ENCODE peak calls at places on chromosomes 16 and 17, in five cellular contexts. One of them, this sample, is unnamed.
A peak's percentile ranks its signal among the peaks of the same experiment; 100 is the strongest.

GRCh38 chr16:89564476-89565255 is 4.2 kb downstream of the RPL13 start:
- DNase-seq in neural progenitor cell: peak; percentile 63
- DNase-seq in adrenal gland: no peak
- DNase-seq in lung: no peak
- DNase-seq in sigmoid colon: no peak
- DNase-seq in this sample: no peak

GRCh38 chr16:87367556-87367955 is 16.0 kb downstream of the FBXO31 start:
- DNase-seq in neural progenitor cell: peak; percentile 1
- DNase-seq in adrenal gland: no peak
- DNase-seq in lung: no peak
- DNase-seq in sigmoid colon: no peak
- DNase-seq in this sample: no peak

GRCh38 chr16:81697321-81697885 is 81.7 kb upstream of the PLCG2 start:
- DNase-seq in neural progenitor cell: peak; percentile 65
- DNase-seq in adrenal gland: peak; percentile 54
- DNase-seq in lung: no peak
- DNase-seq in sigmoid colon: no peak
- DNase-seq in this sample: peak; percentile 39

GRCh38 chr16:84594725-84595038 is 23.2 kb downstream of the COTL1 start:
- DNase-seq in neural progenitor cell: no peak
- DNase-seq in adrenal gland: no peak
- DNase-seq in lung: no peak
- DNase-seq in sigmoid colon: no peak
- DNase-seq in this sample: no peak

GRCh38 chr16:20568404-20568803 is 7.8 kb downstream of the ACSM2B start:
- DNase-seq in neural progenitor cell: no peak
- DNase-seq in adrenal gland: no peak
- DNase-seq in lung: no peak
- DNase-seq in sigmoid colon: no peak
- DNase-seq in this sample: no peak

GRCh38 chr17:65594585-65594940 is 33.1 kb upstream of the AXIN2 start:
- DNase-seq in neural progenitor cell: no peak
- DNase-seq in adrenal gland: no peak
- DNase-seq in lung: no peak
- DNase-seq in sigmoid colon: no peak
- DNase-seq in this sample: no peak

GRCh38 chr16:68377667-68378420 is 67.0 kb downstream of the PRMT7 start:
- DNase-seq in neural progenitor cell: peak; percentile 46
- DNase-seq in adrenal gland: no peak
- DNase-seq in lung: no peak
- DNase-seq in sigmoid colon: no peak
- DNase-seq in this sample: peak; percentile 12

GRCh38 chr17:44997733-44998520 is 29.8 kb upstream of the C1QL1 start:
- DNase-seq in neural progenitor cell: no peak
- DNase-seq in adrenal gland: no peak
- DNase-seq in lung: no peak
- DNase-seq in sigmoid colon: no peak
- DNase-seq in this sample: no peak

GRCh38 chr16:397135-397661 is at the start of gene NME4:
- DNase-seq in neural progenitor cell: peak; percentile 77
- DNase-seq in adrenal gland: peak; percentile 37
- DNase-seq in lung: no peak
- DNase-seq in sigmoid colon: peak; percentile 72
- DNase-seq in this sample: peak; percentile 57

GRCh38 chr17:39365252-39365651 is 36.2 kb downstream of the FBXL20 start:
- DNase-seq in neural progenitor cell: no peak
- DNase-seq in adrenal gland: no peak
- DNase-seq in lung: no peak
- DNase-seq in sigmoid colon: no peak
- DNase-seq in this sample: no peak

GRCh38 chr17:39364236-39365025 is 37.0 kb downstream of the FBXL20 start:
- DNase-seq in neural progenitor cell: no peak
- DNase-seq in adrenal gland: no peak
- DNase-seq in lung: no peak
- DNase-seq in sigmoid colon: no peak
- DNase-seq in this sample: no peak

GRCh38 chr17:39360537-39360936 is 40.9 kb downstream of the FBXL20 start:
- DNase-seq in neural progenitor cell: no peak
- DNase-seq in adrenal gland: peak; percentile 64
- DNase-seq in lung: no peak
- DNase-seq in sigmoid colon: no peak
- DNase-seq in this sample: no peak

GRCh38 chr17:39361064-39361463 is 40.4 kb downstream of the FBXL20 start:
- DNase-seq in neural progenitor cell: no peak
- DNase-seq in adrenal gland: no peak
- DNase-seq in lung: no peak
- DNase-seq in sigmoid colon: no peak
- DNase-seq in this sample: no peak

GRCh38 chr17:39365872-39366271 is 35.6 kb downstream of the FBXL20 start:
- DNase-seq in neural progenitor cell: no peak
- DNase-seq in adrenal gland: no peak
- DNase-seq in lung: no peak
- DNase-seq in sigmoid colon: no peak
- DNase-seq in this sample: no peak
- H3K4me3 ChIP-seq in neural progenitor cell: no peak overlapping the region
- H3K4me3 ChIP-seq in adrenal gland: peak overlapping the region; percentile 27
- H3K4me3 ChIP-seq in lung: no peak overlapping the region
- H3K4me3 ChIP-seq in sigmoid colon: no peak overlapping the region
- H3K4me3 ChIP-seq in this sample: no peak overlapping the region

GRCh38 chr16:86344586-86344871 is 165.8 kb upstream of the FOXF1 start:
- DNase-seq in neural progenitor cell: no peak
- DNase-seq in adrenal gland: no peak
- DNase-seq in lung: no peak
- DNase-seq in sigmoid colon: peak; percentile 63
- DNase-seq in this sample: no peak

GRCh38 chr16:86344881-86345280 is 165.4 kb upstream of the FOXF1 start:
- DNase-seq in neural progenitor cell: no peak
- DNase-seq in adrenal gland: no peak
- DNase-seq in lung: no peak
- DNase-seq in sigmoid colon: peak; percentile 28
- DNase-seq in this sample: no peak

GRCh38 chr16:86343111-86343642 is 167.2 kb upstream of the FOXF1 start:
- DNase-seq in neural progenitor cell: no peak
- DNase-seq in adrenal gland: peak; percentile 27
- DNase-seq in lung: no peak
- DNase-seq in sigmoid colon: peak; percentile 97
- DNase-seq in this sample: no peak

GRCh38 chr16:86343733-86344585 is 166.4 kb upstream of the FOXF1 start:
- DNase-seq in neural progenitor cell: no peak
- DNase-seq in adrenal gland: no peak
- DNase-seq in lung: no peak
- DNase-seq in sigmoid colon: peak; percentile 86
- DNase-seq in this sample: no peak

GRCh38 chr16:86342161-86342560 is 168.2 kb upstream of the FOXF1 start:
- DNase-seq in neural progenitor cell: no peak
- DNase-seq in adrenal gland: no peak
- DNase-seq in lung: no peak
- DNase-seq in sigmoid colon: no peak
- DNase-seq in this sample: no peak
- H3K27me3 ChIP-seq in neural progenitor cell: peaks cover 88% of the 10 kb centered on the region
- H3K27me3 ChIP-seq in adrenal gland: no peaks in the 10 kb centered on the region
- H3K27me3 ChIP-seq in lung: no peaks in the 10 kb centered on the region
- H3K27me3 ChIP-seq in sigmoid colon: no peaks in the 10 kb centered on the region
- H3K27me3 ChIP-seq in this sample: no peaks in the 10 kb centered on the region

DNA sequence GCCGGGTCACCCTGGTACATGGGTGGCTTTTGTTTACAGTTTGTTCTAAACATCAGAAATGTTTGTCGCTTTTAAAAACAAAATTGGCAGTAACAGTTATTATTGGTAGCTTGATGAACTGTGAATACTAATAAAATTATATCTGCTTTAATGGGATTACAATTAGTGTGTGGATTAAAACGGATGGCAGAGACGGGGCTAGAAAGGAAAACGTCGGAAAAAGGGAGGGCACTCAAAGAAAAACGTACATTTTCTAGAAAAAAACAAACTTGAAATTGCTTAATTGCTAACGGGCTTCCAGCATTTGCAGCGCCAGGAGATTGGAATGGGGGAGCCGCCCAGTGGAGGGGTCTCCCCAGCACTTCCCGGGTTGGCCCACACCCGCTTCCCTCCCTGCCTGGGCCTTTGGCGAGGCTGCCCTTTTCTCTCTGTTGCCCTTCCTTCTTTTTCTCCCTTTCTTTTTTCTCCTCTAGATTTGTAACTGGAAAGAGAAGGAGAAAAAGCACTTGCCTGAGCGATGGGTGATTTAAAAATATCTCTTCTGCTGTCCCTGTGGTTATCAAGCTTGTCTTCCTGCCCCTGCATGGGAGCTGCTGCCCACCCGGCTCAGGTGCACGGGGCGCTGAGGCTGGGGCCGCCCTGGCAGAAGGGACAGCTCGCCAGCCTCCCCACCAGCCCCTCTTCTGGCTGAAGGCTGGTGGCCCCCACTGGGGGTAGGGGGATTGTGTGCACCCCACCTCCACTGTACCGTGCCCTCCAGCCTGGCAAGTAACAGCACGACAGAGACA is 5.9 kb downstream of the BAHCC1 start:
- DNase-seq in neural progenitor cell: no peak
- DNase-seq in adrenal gland: no peak
- DNase-seq in lung: no peak
- DNase-seq in sigmoid colon: no peak
- DNase-seq in this sample: no peak
- H3K4me3 ChIP-seq in neural progenitor cell: peak overlapping the region; percentile 58
- H3K4me3 ChIP-seq in adrenal gland: peak overlapping the region; percentile 96
- H3K4me3 ChIP-seq in lung: peak overlapping the region; percentile 72
- H3K4me3 ChIP-seq in sigmoid colon: peak overlapping the region; percentile 64
- H3K4me3 ChIP-seq in this sample: peak overlapping the region; percentile 87

GRCh38 chr16:86285938-86286921 is 224.1 kb upstream of the FOXF1 start:
- DNase-seq in neural progenitor cell: peak; percentile 33
- DNase-seq in adrenal gland: no peak
- DNase-seq in lung: no peak
- DNase-seq in sigmoid colon: peak; percentile 85
- DNase-seq in this sample: no peak

GRCh38 chr16:86285421-86285820 is 224.9 kb upstream of the FOXF1 start:
- DNase-seq in neural progenitor cell: no peak
- DNase-seq in adrenal gland: no peak
- DNase-seq in lung: no peak
- DNase-seq in sigmoid colon: no peak
- DNase-seq in this sample: no peak

GRCh38 chr16:86281435-86281834 is 228.9 kb upstream of the FOXF1 start:
- DNase-seq in neural progenitor cell: no peak
- DNase-seq in adrenal gland: no peak
- DNase-seq in lung: no peak
- DNase-seq in sigmoid colon: peak; percentile 85
- DNase-seq in this sample: no peak

GRCh38 chr16:86286991-86287640 is 223.2 kb upstream of the FOXF1 start:
- DNase-seq in neural progenitor cell: peak; percentile 64
- DNase-seq in adrenal gland: no peak
- DNase-seq in lung: no peak
- DNase-seq in sigmoid colon: no peak
- DNase-seq in this sample: no peak

GRCh38 chr16:86283944-86284343 is 226.4 kb upstream of the FOXF1 start:
- DNase-seq in neural progenitor cell: no peak
- DNase-seq in adrenal gland: no peak
- DNase-seq in lung: no peak
- DNase-seq in sigmoid colon: no peak
- DNase-seq in this sample: no peak
- H3K27me3 ChIP-seq in neural progenitor cell: peaks cover 76% of the 10 kb centered on the region
- H3K27me3 ChIP-seq in adrenal gland: peaks cover 38% of the 10 kb centered on the region
- H3K27me3 ChIP-seq in lung: peaks cover 4% of the 10 kb centered on the region
- H3K27me3 ChIP-seq in sigmoid colon: peaks cover 25% of the 10 kb centered on the region
- H3K27me3 ChIP-seq in this sample: peaks cover 6% of the 10 kb centered on the region

DNA sequence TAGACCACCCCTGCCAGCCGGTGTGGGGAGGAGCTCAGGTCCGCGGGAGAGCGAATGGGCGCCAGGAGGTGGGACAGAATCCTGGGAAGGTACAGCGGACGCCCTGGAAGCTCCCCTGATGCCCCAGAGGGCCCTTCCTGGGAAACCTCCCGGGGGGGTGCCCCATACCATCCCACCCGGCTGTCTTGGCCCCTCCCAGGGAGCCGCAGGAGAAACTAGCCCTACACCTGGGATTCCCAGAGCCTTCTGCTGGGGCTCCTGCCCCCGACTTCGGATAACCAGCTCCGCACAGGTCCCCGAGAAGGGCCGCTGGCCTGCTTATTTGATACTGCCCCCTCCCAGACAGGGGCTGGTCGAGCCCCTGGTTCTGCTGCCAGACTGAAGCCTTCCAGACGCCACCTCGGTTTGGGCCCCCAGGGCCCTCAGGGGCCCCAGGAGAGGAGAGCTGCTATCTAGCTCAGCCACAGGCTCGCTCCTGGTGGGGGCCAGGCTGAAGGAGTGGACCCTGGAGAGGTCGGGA is 3.0 kb upstream of the CBX4 start:
- DNase-seq in neural progenitor cell: peak; percentile 41
- DNase-seq in adrenal gland: no peak
- DNase-seq in lung: no peak
- DNase-seq in sigmoid colon: no peak
- DNase-seq in this sample: no peak
- H3K4me3 ChIP-seq in neural progenitor cell: no peak overlapping the region
- H3K4me3 ChIP-seq in adrenal gland: no peak overlapping the region
- H3K4me3 ChIP-seq in lung: no peak overlapping the region
- H3K4me3 ChIP-seq in sigmoid colon: no peak overlapping the region
- H3K4me3 ChIP-seq in this sample: no peak overlapping the region

GRCh38 chr17:68649324-68649723 is 48.2 kb upstream of the FAM20A start:
- DNase-seq in neural progenitor cell: no peak
- DNase-seq in adrenal gland: no peak
- DNase-seq in lung: no peak
- DNase-seq in sigmoid colon: no peak
- DNase-seq in this sample: no peak
- H3K27me3 ChIP-seq in neural progenitor cell: no peaks in the 10 kb centered on the region
- H3K27me3 ChIP-seq in adrenal gland: no peaks in the 10 kb centered on the region
- H3K27me3 ChIP-seq in lung: no peaks in the 10 kb centered on the region
- H3K27me3 ChIP-seq in sigmoid colon: no peaks in the 10 kb centered on the region
- H3K27me3 ChIP-seq in this sample: no peaks in the 10 kb centered on the region

DNA sequence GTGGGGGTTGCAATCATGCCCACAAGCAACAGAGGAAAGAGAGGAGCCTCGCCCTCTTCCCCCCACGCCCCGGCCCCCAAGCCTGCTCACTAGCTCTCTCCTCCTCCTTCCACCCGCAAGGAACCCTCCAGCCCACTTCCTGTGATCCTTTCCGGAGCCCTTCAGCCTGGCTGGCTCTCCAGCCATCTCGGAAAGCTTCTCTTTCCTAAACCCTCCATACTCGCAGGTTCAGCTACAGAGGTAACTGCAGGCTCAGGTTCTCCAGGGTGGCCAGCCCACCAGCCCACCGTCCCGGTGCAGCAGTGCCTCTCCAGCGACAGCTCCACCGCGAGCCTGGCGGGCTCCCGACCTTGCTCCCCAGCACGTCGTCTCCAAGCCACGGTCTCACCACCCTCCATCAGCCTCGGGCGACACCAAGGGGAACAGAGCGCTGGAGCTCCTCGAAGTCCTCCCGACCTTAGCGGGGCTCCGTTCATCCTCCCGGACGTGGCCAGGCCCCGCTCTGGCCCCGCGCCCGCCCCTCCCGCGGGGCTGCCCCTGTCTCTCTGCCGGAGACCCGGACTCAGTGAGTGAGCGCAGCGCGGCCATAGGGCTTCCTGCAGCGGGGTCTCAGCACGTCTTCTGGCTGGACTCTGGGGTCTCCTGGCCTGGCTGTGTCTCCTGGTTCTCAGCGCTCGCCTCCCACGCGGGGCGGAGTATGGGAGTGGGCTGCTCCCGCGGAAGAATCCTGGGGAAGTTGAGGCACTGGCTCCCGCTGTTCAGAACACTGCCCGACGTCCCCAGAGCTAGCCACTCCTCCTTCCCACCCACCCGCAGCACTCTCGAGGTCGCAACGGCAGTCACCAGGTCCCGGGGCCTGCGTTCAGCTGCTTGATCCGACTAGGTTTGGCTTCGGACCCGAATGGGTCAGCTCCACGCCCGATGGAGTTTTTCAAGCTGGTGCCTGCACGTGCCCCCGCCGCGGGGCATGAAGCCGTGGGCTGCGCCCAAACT is 12.8 kb upstream of the ODF4 start:
- DNase-seq in neural progenitor cell: peak; percentile 66
- DNase-seq in adrenal gland: peak; percentile 53
- DNase-seq in lung: no peak
- DNase-seq in sigmoid colon: peak; percentile 72
- DNase-seq in this sample: peak; percentile 79
- H3K4me3 ChIP-seq in neural progenitor cell: peak overlapping the region; percentile 47
- H3K4me3 ChIP-seq in adrenal gland: peak overlapping the region; percentile 57
- H3K4me3 ChIP-seq in lung: peak overlapping the region; percentile 39
- H3K4me3 ChIP-seq in sigmoid colon: peak overlapping the region; percentile 32
- H3K4me3 ChIP-seq in this sample: peak overlapping the region; percentile 8

GRCh38 chr17:79459846-79460245 is 151.0 kb downstream of the RBFOX3 start:
- DNase-seq in neural progenitor cell: no peak
- DNase-seq in adrenal gland: no peak
- DNase-seq in lung: no peak
- DNase-seq in sigmoid colon: no peak
- DNase-seq in this sample: no peak
- H3K27me3 ChIP-seq in neural progenitor cell: no peaks in the 10 kb centered on the region
- H3K27me3 ChIP-seq in adrenal gland: no peaks in the 10 kb centered on the region
- H3K27me3 ChIP-seq in lung: peaks cover 4% of the 10 kb centered on the region
- H3K27me3 ChIP-seq in sigmoid colon: no peaks in the 10 kb centered on the region
- H3K27me3 ChIP-seq in this sample: no peaks in the 10 kb centered on the region